ENCODE peak calls at places on chromosome 1, in five cellular contexts. A is A549, I is K562, D is SK-N-SH, O is GM12878. U is an unnamed sample.

GRCh38 chr1:212920895-212921294 is 29.4 kb upstream of the VASH2 start:
- DNase-seq in D (no peak), A (no peak), O (no peak), I (peak; percentile 53), U (no peak)

GRCh38 chr1:193019442-193020026 is 39.6 kb downstream of the UCHL5 start:
- DNase-seq in I (peak; percentile 49), D (peak; percentile 9), A (peak; percentile 25), O (no peak), U (peak; percentile 64)

GRCh38 chr1:15919316-15919715 is 56.6 kb downstream of the ZBTB17 start:
- DNase-seq in D (no peak), A (no peak), O (peak; percentile 70), I (no peak), U (peak; percentile 84)

GRCh38 chr1:818611-819291 is 105.0 kb upstream of the SAMD11 start:
- DNase-seq in O (no peak), D (no peak), A (no peak), I (no peak), U (no peak)

GRCh38 chr1:180921891-180922636 is 9.4 kb downstream of the KIAA1614 start:
- DNase-seq in O (no peak), A (no peak), D (no peak), I (no peak), U (no peak)

GRCh38 chr1:29222686-29223085 is 8.0 kb downstream of the MECR start:
- DNase-seq in D (no peak), O (no peak), A (no peak), I (no peak), U (no peak)

GRCh38 chr1:105544475-105544874 is 1512.0 kb upstream of the PRMT6 start:
- DNase-seq in A (no peak), D (no peak), I (no peak), O (no peak), U (peak; percentile 15)

GRCh38 chr1:68204965-68205630 is 27.2 kb downstream of the WLS start:
- DNase-seq in A (no peak), O (no peak), I (no peak), D (no peak), U (no peak)

GRCh38 chr1:116288201-116288598 is 84.8 kb upstream of the ATP1A1 start:
- DNase-seq in O (peak; percentile 57), I (no peak), A (no peak), D (no peak), U (no peak)

DNA sequence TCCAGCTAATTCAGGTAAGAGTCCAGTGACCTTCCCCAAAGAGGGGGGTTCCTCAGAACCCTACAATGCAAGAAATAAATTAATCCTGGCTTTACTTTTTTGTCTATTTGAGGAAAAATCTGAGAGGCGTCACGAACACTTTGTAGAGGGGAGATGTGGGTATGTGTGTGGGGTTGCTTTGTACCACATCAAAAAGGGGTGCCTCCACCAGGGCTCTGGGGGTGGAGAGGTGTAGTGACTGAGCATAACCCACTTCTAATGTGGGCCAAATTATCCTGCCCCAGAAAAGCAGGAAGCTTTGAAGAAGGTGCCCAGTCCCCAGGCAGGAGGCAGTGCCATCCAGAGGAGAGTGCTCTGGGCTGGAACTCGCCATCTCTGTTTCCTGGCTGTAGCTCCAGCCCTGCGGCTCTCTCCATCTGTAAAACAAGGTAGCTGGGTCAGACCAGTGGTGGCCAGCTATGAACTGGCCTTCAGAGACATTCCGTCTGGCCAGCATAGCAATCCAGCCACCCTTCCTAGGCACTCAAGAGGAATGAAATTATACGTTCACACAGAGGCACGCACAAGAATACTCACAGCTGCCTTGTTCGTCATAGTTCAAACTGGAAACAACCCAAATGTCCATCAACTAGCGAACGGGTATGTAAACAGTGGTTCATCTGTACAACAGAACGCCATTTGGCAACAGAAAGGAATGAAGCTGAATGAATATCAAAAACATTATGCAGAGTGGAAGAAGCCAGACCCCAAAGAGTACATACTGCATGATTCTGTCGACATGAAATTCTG is 45.4 kb upstream of the TNFRSF1B start:
- DNase-seq in I (no peak), O (no peak), D (no peak), A (no peak), U (peak; percentile 97)
- H3K4me3 ChIP-seq in I (no peak overlapping the region), O (no peak overlapping the region), D (no peak overlapping the region), A (no peak overlapping the region), U (no peak overlapping the region)

GRCh38 chr1:23561813-23562100 is 2.5 kb upstream of the ID3 start:
- DNase-seq in O (no peak), A (no peak), D (no peak), I (no peak), U (no peak)

GRCh38 chr1:23563755-23564374 is 4.6 kb upstream of the ID3 start:
- DNase-seq in I (no peak), O (no peak), D (no peak), A (no peak), U (no peak)

GRCh38 chr1:23563003-23563402 is 3.7 kb upstream of the ID3 start:
- DNase-seq in D (peak; percentile 43), A (no peak), O (no peak), I (no peak), U (no peak)

GRCh38 chr1:23561076-23561812 is 1.9 kb upstream of the ID3 start:
- DNase-seq in I (no peak), A (no peak), D (no peak), O (no peak), U (no peak)

DNA sequence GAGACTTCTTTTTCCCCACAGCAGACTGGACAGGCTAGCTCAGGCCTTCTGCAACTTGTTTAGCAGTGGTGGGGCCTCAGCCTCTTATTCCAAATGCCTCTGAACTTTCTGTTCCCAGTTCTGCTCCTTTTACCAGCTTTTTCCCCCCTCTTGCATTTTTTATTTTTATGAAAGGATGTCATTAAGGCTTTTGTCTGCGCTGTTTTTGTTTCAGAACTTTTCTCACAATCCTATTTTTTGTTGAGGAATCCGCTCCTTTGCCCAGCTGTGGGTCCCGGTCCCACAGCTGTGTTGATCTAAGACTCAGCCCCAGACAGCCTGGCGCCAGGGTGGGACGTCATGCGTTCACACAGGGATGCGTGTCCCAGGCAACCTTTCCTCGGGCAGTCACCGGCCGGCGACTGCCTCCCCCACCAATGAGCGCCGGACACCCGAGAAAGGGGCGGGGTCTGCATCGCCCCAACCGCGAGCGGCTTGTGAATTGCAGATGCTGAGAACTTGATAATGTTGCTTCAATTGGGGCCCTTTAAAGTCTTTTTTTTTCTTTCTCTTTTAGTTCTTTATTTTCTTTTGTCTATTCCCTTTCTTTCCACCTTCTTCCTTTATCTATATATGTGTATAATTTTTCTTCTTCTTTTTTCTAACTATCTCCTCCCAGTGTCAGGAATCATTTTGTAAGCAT is 3.0 kb upstream of the ID3 start:
- DNase-seq in I (peak; percentile 97), D (peak; percentile 92), A (peak; percentile 85), O (no peak), U (peak; percentile 99)
- TF ChIP-seq RCOR1 in I (no peak), D (peak; percentile 51), A (no peak), O (no peak), U (peak; percentile 95)

DNA sequence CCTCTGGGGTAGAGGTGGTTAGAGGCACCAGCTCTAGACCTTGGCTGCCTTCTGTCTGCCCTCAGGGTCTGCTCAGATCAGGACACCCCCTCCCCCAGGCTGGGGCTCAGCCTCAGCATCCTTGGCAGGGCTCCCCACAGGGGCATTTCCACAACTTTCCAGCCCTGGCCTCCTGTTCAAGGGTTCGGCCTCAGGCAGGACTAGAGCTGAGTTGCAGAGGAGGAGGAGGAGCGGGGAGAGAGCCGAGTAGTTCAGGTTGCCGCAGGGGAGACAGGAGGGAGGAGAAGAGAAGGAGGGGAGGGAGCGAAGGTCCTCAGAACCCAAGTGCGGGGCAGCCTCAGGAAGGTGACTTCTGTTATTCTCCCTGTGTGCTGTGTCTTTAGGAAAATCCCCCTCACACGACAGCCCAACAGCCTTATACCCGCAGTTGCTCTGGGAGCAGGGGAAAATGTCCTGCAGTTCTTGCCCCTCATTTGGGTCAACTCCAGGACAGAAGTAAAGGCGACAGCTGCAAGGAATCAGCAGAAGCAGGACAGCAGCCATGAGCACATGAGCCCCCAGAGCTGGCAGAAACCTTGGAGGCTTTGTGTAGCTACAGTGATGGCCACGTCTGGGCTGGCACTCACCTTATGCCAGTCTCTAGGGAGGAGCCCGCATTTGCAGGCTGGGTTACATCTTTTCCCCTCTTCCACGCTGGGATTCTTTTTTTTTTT is 46.5 kb upstream of the TENT5B start:
- DNase-seq in D (no peak), I (no peak), O (no peak), A (no peak), U (no peak)
- H3K4me3 ChIP-seq in D (no peak overlapping the region), I (no peak overlapping the region), O (no peak overlapping the region), A (no peak overlapping the region), U (no peak overlapping the region)

DNA sequence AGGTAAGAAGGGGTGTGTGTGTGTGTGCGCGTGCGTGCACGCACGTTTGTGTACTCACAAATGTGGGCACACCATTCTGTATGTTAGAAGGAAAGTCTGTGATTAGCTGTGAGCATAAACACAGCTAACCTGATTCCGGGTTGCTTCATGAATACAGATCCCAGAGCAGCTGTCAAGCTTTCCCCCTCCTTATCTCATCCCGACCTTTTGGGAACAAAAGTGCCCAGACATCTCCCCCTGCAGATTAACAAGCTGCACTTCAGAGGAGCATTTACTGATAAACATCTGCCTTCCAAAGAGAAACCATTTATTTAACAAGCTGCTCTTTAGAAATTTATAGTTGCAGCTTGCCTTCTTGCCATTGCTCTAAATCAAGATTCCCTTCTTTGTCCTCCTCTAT is 97.0 kb downstream of the MT1HL1 start:
- DNase-seq in D (peak; percentile 76), I (peak; percentile 55), A (no peak), O (no peak), U (no peak)
- TF ChIP-seq RCOR1 in D (peak; percentile 19), I (no peak), A (no peak), O (no peak), U (no peak)

GRCh38 chr1:117318456-117318855 is 48.8 kb upstream of the MAN1A2 start:
- DNase-seq in D (no peak), I (no peak), O (no peak), A (no peak), U (no peak)

GRCh38 chr1:117320515-117320914 is 46.7 kb upstream of the MAN1A2 start:
- DNase-seq in O (no peak), D (no peak), I (no peak), A (no peak), U (no peak)

GRCh38 chr1:117318011-117318410 is 49.2 kb upstream of the MAN1A2 start:
- DNase-seq in A (no peak), D (no peak), O (no peak), I (no peak), U (no peak)

GRCh38 chr1:117324357-117324756 is 42.9 kb upstream of the MAN1A2 start:
- DNase-seq in D (no peak), I (no peak), O (no peak), A (no peak), U (no peak)

DNA sequence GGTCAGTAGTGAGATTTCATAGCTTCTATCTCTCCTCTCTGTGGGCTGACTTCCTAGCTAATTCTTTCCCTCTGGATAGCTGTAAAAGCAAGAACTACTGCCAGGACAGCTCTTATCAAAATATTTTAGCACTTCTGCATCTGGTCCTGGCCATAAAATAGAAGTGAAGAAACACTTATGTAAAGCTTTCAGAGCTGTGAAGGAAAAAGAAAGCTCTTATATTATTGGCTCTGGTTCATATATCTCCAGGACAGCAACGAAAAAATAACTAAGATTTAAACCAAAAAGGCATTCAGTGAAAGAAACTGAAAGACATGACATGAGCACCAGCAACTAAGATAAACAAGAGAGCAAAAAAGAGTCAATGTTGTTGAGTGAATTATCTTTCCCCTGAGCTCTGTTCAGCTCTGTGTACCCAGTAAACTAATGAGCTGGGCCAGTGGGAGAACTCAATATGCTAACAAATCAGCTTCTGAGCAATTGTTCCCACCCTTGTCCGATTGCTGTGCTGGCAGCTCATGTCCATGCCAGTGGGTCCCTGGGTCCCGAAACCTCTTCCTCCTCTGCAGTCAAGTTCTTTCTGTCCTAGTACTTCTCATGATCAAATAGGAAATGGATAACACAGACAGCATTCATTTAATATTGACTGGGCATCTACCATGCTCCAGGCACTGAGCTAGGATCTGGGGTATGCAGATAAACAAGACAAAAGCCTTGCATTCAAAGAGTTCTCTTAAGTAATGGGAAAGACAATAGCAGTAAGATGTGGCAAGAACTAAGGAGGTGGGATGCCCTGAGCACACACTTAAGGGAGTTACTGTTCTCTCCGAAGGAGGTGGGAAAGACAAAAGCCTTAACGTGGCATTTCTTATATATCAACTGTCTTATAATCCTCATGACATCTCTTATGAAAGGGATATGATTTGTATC is 45.3 kb upstream of the MAN1A2 start:
- DNase-seq in A (no peak), D (no peak), O (no peak), I (no peak), U (no peak)
- H3K4me3 ChIP-seq in A (no peak overlapping the region), D (no peak overlapping the region), O (no peak overlapping the region), I (no peak overlapping the region), U (no peak overlapping the region)